ENCODE peak calls at places on chromosomes 13 and 19, in six cellular contexts. D is brain pericyte, O is NCI-H1105, X is fibroblast of mammary gland, R is breast epithelium, M is NCI-H1930. B is an unnamed sample.

GRCh38 chr19:17405250-17406038 is at the start of gene BST2:
- DNase-seq in D (no peak), R (no peak), X (no peak), M (no peak), O (no peak), B (peak; percentile 65)

GRCh38 chr13:33180009-33180804 is 105.3 kb downstream of the STARD13 start:
- DNase-seq in X (no peak), D (no peak), O (no peak), M (no peak), R (no peak), B (no peak)

GRCh38 chr13:41291246-41291645 is 19.8 kb upstream of the NAA16 start:
- DNase-seq in O (no peak), D (no peak), R (no peak), X (no peak), M (no peak), B (no peak)

GRCh38 chr19:3338541-3339181 is 27.7 kb upstream of the NFIC start:
- DNase-seq in O (no peak), M (no peak), R (peak; percentile 80), X (no peak), D (no peak), B (no peak)

GRCh38 chr13:114149774-114150740 is 17.6 kb upstream of the RASA3 start:
- DNase-seq in X (no peak), O (peak; percentile 95), M (no peak), R (no peak), D (no peak), B (no peak)

GRCh38 chr19:48689438-48689837 is 6.3 kb upstream of the FUT2 start:
- DNase-seq in M (no peak), R (no peak), O (no peak), D (no peak), X (no peak), B (no peak)

GRCh38 chr19:35519291-35519690 is 5.8 kb upstream of the DMKN start:
- DNase-seq in D (no peak), X (peak; percentile 55), O (no peak), M (no peak), R (no peak), B (peak; percentile 47)

GRCh38 chr13:40789275-40790231 is at the start of gene SLC25A15:
- DNase-seq in O (peak; percentile 35), R (peak; percentile 62), X (peak; percentile 72), D (no peak), M (peak; percentile 73), B (peak; percentile 70)

GRCh38 chr19:48529156-48529555 is 17.5 kb upstream of the LMTK3 start:
- DNase-seq in O (no peak), R (no peak), D (no peak), M (no peak), X (no peak), B (no peak)

GRCh38 chr13:106580551-106580950 is 12.6 kb upstream of the ARGLU1 start:
- DNase-seq in M (no peak), O (no peak), X (no peak), D (no peak), R (no peak), B (no peak)

GRCh38 chr19:49691243-49692101 is 556 bp downstream of the CPT1C start:
- DNase-seq in M (peak; percentile 83), X (peak; percentile 70), O (peak; percentile 91), D (no peak), R (no peak), B (peak; percentile 68)

GRCh38 chr13:100913143-100913542 is 238.5 kb upstream of the TMTC4 start:
- DNase-seq in M (no peak), O (no peak), R (no peak), D (no peak), X (no peak), B (no peak)

GRCh38 chr13:47841131-47841530 is 159.9 kb downstream of the SUCLA2 start:
- DNase-seq in X (no peak), O (no peak), D (no peak), M (no peak), R (no peak), B (no peak)

GRCh38 chr19:9947441-9947840 is 11.1 kb upstream of the OLFM2 start:
- DNase-seq in M (no peak), O (no peak), D (no peak), X (no peak), R (no peak), B (no peak)

GRCh38 chr13:110126391-110126961 is 180.5 kb downstream of the COL4A1 start:
- DNase-seq in R (no peak), M (no peak), D (no peak), X (peak; percentile 97), O (no peak), B (peak; percentile 99)

GRCh38 chr19:38264486-38265212 is at the start of gene SPINT2:
- DNase-seq in M (peak; percentile 96), R (peak; percentile 95), X (no peak), O (peak; percentile 91), D (no peak), B (no peak)

GRCh38 chr19:11261902-11262839 is at the start of gene DOCK6:
- DNase-seq in M (no peak), R (no peak), D (no peak), X (no peak), O (no peak), B (peak; percentile 27)

GRCh38 chr13:98004107-98004506 is 50.6 kb downstream of the IPO5 start:
- DNase-seq in O (no peak), D (peak; percentile 27), X (peak; percentile 43), R (no peak), M (no peak), B (peak; percentile 46)

GRCh38 chr19:33235269-33235995 is 9.8 kb upstream of the SLC7A10 start:
- DNase-seq in R (peak; percentile 84), O (peak; percentile 53), M (peak; percentile 76), D (no peak), X (peak; percentile 64), B (peak; percentile 75)

GRCh38 chr19:38718747-38719543 is 25.3 kb downstream of the CAPN12 start:
- DNase-seq in D (no peak), R (no peak), O (no peak), M (peak; percentile 20), X (no peak), B (peak; percentile 80)

B was measured in cardiac fibroblast.